ENCODE peak calls at places on chromosomes 11 and 22, in five cellular contexts. J, I, D, L and V are unnamed samples.

GRCh38 chr11:70415176-70415575 is 16.8 kb downstream of the CTTN start:
- DNase-seq in J (no peak), I (no peak), D (peak), L (peak), V (no peak)

GRCh38 chr11:119055901-119056300 is 1.1 kb downstream of the HYOU1 start:
- DNase-seq in J (no peak), I (no peak), D (peak), L (peak), V (no peak)

GRCh38 chr22:48380016-48380665 is 1447.5 kb downstream of the BRD1 start:
- DNase-seq in J (no peak), I (no peak), D (no peak), L (no peak), V (no peak)

GRCh38 chr22:33476716-33477115 is 418.5 kb upstream of the SYN3 start:
- DNase-seq in J (no peak), I (no peak), D (peak), L (peak), V (no peak)

GRCh38 chr11:76599041-76600013 is 71.2 kb downstream of the LRRC32 start:
- DNase-seq in J (no peak), I (no peak), D (peak), L (no peak), V (no peak)

GRCh38 chr11:40405614-40406013 is 1053.8 kb downstream of the LRRC4C start:
- DNase-seq in J (no peak), I (no peak), D (no peak), L (no peak), V (no peak)

GRCh38 chr11:67389477-67389876 is 2.3 kb upstream of the RAD9A start:
- DNase-seq in J (peak), I (no peak), D (no peak), L (peak), V (peak)

GRCh38 chr22:46044718-46045458 is 67.9 kb upstream of the WNT7B start:
- DNase-seq in J (peak), I (peak), D (no peak), L (no peak), V (no peak)

GRCh38 chr22:48781391-48781790 is 1046.3 kb downstream of the BRD1 start:
- DNase-seq in J (no peak), I (no peak), D (no peak), L (no peak), V (no peak)

GRCh38 chr11:129331217-129331616 is 44.4 kb upstream of the BARX2 start:
- DNase-seq in J (no peak), I (no peak), D (no peak), L (peak), V (no peak)

GRCh38 chr11:134360050-134360835 is 28.5 kb downstream of the GLB1L2 start:
- DNase-seq in J (peak), I (peak), D (peak), L (peak), V (peak)

GRCh38 chr11:117641008-117641915 is 155.8 kb downstream of the DSCAML1 start:
- DNase-seq in J (no peak), I (no peak), D (no peak), L (no peak), V (no peak)

GRCh38 chr11:107017433-107018227 is 646 bp downstream of the GUCY1A2 start:
- DNase-seq in J (no peak), I (no peak), D (peak), L (peak), V (peak)

GRCh38 chr11:72204865-72205264 is 11.7 kb upstream of the FOLR2 start:
- DNase-seq in J (no peak), I (no peak), D (no peak), L (no peak), V (no peak)

GRCh38 chr11:72203163-72203562 is 11.2 kb downstream of the FOLR1 start:
- DNase-seq in J (no peak), I (no peak), D (no peak), L (peak), V (no peak)

GRCh38 chr11:72208281-72208680 is 8.3 kb upstream of the FOLR2 start:
- DNase-seq in J (no peak), I (no peak), D (no peak), L (no peak), V (no peak)

DNA sequence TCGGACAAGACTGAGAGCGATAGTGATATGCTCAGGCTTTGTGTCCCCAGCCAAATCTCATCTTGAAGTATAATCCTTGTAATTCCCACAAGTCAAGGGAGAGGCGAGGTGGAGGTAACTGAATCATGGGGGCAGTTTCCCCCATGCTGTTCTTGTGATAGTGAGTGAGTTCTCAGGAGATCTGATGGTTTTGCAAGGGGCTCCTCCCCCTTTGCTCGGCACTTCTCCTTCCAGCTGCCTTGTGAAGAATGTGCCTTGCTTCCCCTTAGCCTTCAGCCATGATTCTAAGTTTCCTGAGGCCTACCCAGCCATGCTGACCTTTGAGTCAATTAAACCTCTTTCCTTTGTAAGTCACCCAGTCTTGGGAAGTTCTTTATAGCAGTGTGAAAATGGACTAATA is 7.5 kb upstream of the FOLR2 start:
- DNase-seq in J (no peak), I (no peak), D (no peak), L (no peak), V (no peak)
- TF ChIP-seq CTCF in J (no peak), I (no peak), D (no peak), L (no peak), V (no peak)

GRCh38 chr11:14520086-14520901 is at the start of gene PSMA1:
- DNase-seq in J (peak), I (peak), D (peak), L (peak), V (peak)
- TF ChIP-seq CTCF in J (peak), I (peak), D (peak), L (no peak), V (peak)

GRCh38 chr11:120115272-120116000 is 22.5 kb downstream of the TRIM29 start:
- DNase-seq in J (no peak), I (no peak), D (no peak), L (no peak), V (no peak)

GRCh38 chr11:120108154-120108784 is 29.6 kb downstream of the TRIM29 start:
- DNase-seq in J (peak), I (peak), D (peak), L (peak), V (peak)

GRCh38 chr11:120108785-120109168 is 29.1 kb downstream of the TRIM29 start:
- DNase-seq in J (no peak), I (no peak), D (no peak), L (no peak), V (no peak)

GRCh38 chr11:120109531-120109930 is 28.4 kb downstream of the TRIM29 start:
- DNase-seq in J (no peak), I (no peak), D (no peak), L (no peak), V (no peak)

DNA sequence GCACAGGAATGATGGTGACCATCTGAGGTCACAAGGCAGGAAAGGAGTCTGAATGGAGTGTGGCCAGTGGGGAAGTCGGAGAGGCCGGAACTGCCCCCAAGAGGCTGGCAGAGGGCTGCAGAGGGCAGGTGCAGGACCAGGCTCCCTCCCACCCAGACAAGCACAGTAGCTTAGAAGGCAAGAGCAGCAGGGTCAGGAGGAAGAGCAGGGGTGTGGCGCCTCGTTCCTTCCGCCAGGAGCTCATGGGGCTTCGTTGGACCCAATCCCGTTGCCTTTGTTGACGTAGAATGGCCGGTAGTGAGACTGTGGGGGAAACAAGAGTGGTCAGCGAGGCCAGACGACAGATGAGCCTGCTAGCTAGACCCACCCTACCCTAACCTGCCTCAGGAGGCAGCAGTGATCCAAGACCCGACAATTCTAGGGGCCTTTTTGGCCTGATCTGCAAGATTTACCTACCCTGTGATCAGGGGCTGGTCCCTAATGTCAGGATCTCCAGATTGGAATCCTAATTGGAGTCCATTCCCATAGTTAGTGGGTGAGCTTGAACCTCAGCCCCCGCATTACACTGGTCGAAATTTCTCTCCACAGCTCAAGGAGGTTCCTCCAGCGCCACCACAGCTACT is 25.6 kb downstream of the TRIM29 start:
- DNase-seq in J (no peak), I (no peak), D (no peak), L (no peak), V (no peak)
- TF ChIP-seq CTCF in J (no peak), I (no peak), D (peak), L (peak), V (peak)

GRCh38 chr22:29207562-29208501 is 2.1 kb downstream of the EMID1 start:
- DNase-seq in J (no peak), I (no peak), D (no peak), L (no peak), V (no peak)

GRCh38 chr22:29208879-29209623 is 3.4 kb downstream of the EMID1 start:
- DNase-seq in J (no peak), I (peak), D (no peak), L (no peak), V (no peak)

GRCh38 chr22:29207231-29207550 is 1.5 kb downstream of the EMID1 start:
- DNase-seq in J (no peak), I (no peak), D (no peak), L (no peak), V (no peak)

GRCh38 chr22:29209624-29209929 is 3.9 kb downstream of the EMID1 start:
- DNase-seq in J (no peak), I (no peak), D (no peak), L (peak), V (no peak)

GRCh38 chr22:29208502-29208862 is 2.8 kb downstream of the EMID1 start:
- DNase-seq in J (no peak), I (no peak), D (no peak), L (no peak), V (no peak)
- TF ChIP-seq CTCF in J (no peak), I (no peak), D (no peak), L (no peak), V (peak)

DNA sequence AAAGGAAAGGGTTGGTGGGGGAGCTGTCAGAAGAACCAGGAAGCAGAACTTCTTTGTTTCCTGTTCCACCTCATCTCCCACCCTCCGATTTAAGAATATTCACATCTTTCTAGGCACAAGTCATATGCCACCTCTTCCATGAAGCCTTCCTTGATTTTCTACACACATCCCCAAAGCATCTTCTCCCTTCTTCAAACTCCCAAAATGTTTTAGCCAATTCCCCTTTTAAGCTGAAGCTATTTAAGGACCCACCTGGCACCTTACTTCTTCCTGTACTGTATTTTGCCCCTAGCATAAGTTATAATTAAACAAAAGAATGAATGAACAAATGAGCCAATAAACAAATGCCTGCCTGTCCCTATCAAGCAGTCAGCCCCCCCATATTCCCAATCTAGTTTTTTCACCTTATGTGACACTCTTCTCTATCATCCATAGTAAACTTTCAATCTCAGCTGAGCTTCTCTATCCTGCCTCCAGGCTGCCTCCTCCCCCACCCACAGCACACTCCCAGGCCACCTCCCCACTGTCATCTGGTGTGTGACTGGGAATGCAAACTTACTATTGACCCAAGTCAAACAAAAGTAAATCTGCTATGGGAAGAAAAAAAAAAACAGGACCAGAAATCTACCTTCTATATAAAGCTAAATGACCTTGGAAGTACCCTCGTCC is 3.9 kb downstream of the TNKS1BP1 start:
- DNase-seq in J (no peak), I (no peak), D (no peak), L (peak), V (no peak)
- TF ChIP-seq CTCF in J (no peak), I (no peak), D (no peak), L (no peak), V (no peak)

DNA sequence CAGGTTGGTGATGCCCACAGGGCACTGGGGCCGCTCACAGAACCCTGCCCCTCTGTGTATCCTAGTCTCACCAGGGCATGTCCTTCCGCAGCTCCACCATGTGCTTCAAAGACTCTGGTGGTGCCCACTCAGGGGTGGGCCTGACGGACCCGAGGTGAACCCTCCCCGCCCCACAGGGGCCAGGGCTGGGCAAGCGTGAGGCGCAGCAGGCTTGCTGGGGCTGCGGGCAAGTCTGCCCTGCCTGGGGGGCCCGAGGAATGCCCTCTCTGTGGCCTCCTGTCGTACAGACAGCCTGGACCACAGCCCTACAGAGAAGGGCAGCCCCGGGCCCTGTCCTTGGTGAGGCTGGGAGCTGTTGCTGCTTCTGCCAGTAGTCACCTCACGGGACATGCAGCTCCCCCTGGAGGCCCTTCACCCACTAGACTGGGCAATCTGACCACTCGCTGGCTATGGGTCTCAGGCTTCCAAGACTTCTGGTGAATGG is 40.2 kb downstream of the TBX1 start:
- DNase-seq in J (no peak), I (no peak), D (peak), L (no peak), V (peak)
- TF ChIP-seq CTCF in J (no peak), I (no peak), D (peak), L (peak), V (peak)